ENCODE peak calls at places on chromosomes 3 and 15, in four cellular contexts. Z is brain microvascular endothelial cell, W is AG04450, J is pancreas. K is an unnamed sample.

GRCh38 chr15:38707802-38708671 is 143.4 kb upstream of the RASGRP1 start:
- DNase-seq in Z (peak), W (no peak), J (no peak), K (peak)

GRCh38 chr3:11195201-11195600 is 40.9 kb downstream of the HRH1 start:
- DNase-seq in Z (no peak), W (no peak), J (no peak), K (no peak)

GRCh38 chr3:160869825-160870224 is 113.8 kb downstream of the PPM1L start:
- DNase-seq in Z (no peak), W (no peak), J (peak), K (no peak)

GRCh38 chr15:71469393-71469792 is 341.0 kb upstream of the NR2E3 start:
- DNase-seq in Z (no peak), W (no peak), J (no peak), K (no peak)

GRCh38 chr3:42072930-42073329 is 18.2 kb upstream of the TRAK1 start:
- DNase-seq in Z (no peak), W (no peak), J (no peak), K (no peak)

GRCh38 chr3:56775931-56776461 is 25.8 kb downstream of the ARHGEF3 start:
- DNase-seq in Z (no peak), W (no peak), J (no peak), K (no peak)

GRCh38 chr3:8450618-8451017 is 51.0 kb upstream of the LMCD1 start:
- DNase-seq in Z (no peak), W (no peak), J (no peak), K (no peak)

GRCh38 chr15:99682455-99682854 is 50.8 kb downstream of the LYSMD4 start:
- DNase-seq in Z (peak), W (peak), J (no peak), K (no peak)

GRCh38 chr3:87792532-87793321 is 266.1 kb downstream of the CGGBP1 start:
- DNase-seq in Z (peak), W (no peak), J (peak), K (peak)

GRCh38 chr15:93035092-93035915 is 53.7 kb downstream of the RGMA start:
- DNase-seq in Z (no peak), W (no peak), J (no peak), K (no peak)

GRCh38 chr15:91101356-91101920 is 1.4 kb downstream of the SV2B start:
- DNase-seq in Z (no peak), W (no peak), J (no peak), K (no peak)

GRCh38 chr3:62415312-62415791 is 42.0 kb upstream of the FEZF2 start:
- DNase-seq in Z (no peak), W (no peak), J (no peak), K (no peak)

GRCh38 chr3:62749130-62749529 is 126.1 kb downstream of the CADPS start:
- DNase-seq in Z (no peak), W (no peak), J (no peak), K (no peak)

GRCh38 chr3:152126260-152126659 is 142.5 kb upstream of the MBNL1 start:
- DNase-seq in Z (no peak), W (no peak), J (no peak), K (no peak)

GRCh38 chr3:41710646-41711388 is 251.1 kb downstream of the ULK4 start:
- DNase-seq in Z (peak), W (peak), J (no peak), K (no peak)

GRCh38 chr3:55742027-55742710 is 255.1 kb upstream of the WNT5A start:
- DNase-seq in Z (no peak), W (no peak), J (no peak), K (no peak)

GRCh38 chr3:55750525-55750924 is 263.4 kb upstream of the WNT5A start:
- DNase-seq in Z (peak), W (peak), J (no peak), K (no peak)

GRCh38 chr3:55749036-55749435 is 261.9 kb upstream of the WNT5A start:
- DNase-seq in Z (no peak), W (no peak), J (no peak), K (no peak)

GRCh38 chr3:55751730-55752129 is 264.6 kb upstream of the WNT5A start:
- DNase-seq in Z (no peak), W (no peak), J (no peak), K (no peak)

GRCh38 chr3:55746808-55747413 is 259.8 kb upstream of the WNT5A start:
- DNase-seq in Z (no peak), W (no peak), J (no peak), K (peak)
- TF ChIP-seq CTCF in Z (peak), W (peak), J (peak), K (peak)

DNA sequence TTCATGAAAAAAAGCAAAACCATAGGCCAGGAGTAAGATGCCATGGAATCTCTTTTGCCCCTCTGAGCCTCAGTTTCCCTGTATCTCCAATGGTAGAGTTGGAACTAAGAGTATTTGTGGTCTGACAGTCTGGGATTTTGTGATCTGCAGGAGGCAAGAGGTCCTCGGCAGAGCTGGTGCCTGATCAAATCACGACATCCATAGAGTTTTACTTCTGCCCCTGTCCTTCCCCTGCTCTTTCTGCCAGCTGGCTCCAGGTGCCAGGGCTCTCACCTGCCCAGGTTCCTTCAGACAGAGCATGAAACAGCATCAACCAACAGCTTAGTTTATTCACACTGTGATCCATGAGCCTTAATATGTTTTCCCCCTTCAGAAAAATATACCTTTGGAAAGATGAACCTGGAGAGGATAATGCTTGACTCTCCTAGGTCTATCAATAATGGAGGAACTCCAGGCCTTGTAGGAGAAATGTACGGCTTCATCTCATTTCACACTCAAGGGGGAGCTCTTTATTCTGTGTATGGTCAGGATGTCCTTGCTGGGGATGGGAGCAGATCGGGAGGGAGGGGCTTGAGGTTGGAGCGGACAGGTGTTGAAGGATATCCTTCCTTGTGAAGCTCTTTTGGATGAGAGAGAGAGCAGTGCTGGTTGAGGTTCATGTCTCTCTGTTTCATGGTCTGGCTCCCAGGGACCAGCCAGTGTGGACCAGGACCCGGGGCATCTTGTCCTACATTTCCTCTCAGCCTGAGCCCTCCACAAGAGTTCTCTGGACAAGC is 309.9 kb downstream of the RPLP1 start:
- DNase-seq in Z (no peak), W (no peak), J (no peak), K (no peak)
- TF ChIP-seq CTCF in Z (peak), W (no peak), J (no peak), K (no peak)

DNA sequence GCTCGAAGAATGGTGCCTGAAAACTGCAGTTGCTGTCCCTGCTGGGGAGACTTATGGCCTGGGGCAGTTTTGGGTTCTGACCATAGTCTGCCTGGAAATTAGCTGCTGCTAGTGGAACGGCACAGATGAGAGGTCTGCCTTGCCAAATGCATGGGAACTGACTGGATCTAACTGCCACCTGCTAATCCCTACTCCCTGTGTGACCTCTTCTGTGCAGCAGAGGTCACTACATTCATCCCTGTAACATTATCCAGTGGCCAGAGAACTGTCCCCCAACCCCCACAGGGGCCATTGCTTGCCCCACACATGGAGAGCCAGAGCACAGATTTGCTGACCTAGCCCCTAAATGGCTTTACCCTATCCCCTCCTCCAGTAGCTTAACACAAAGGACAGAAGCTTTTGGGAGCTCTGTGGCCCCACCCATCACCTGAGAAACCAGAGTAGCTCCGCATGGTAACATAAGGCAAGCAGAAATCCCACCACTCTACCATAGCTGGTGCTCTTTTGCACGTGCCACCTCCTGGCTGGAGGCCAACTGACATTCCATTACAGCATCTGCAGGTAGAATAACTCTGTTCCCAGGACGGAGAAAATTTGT is 840.0 kb downstream of the EPHA3 start:
- DNase-seq in Z (no peak), W (no peak), J (no peak), K (no peak)
- TF ChIP-seq CTCF in Z (no peak), W (no peak), J (no peak), K (no peak)

DNA sequence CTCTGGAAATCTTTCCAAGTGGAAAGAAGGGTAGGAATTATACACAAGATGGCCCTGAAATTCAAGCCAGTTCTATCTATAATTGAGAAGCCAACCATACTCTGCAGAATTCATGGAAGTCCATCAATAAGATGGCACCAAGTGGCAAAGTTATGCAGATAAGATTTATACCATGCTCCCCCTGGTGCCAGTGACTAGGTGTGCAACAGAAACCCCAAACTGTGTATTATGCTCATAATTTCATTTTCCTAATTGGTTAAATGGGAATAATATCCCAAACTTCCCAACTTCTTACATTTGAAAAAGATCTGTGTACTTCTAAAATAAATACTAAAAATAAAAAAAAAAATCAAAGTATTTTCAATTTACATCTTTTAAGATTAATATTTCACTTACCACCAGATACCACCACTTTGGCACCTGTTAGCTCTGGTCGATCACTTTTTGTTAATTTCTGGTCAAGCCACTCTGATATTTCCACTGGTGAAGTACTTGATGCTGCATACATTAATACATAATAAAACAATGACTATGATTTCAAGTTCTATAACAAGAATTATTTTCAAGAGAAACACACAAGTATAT is 25.9 kb downstream of the ETFA start:
- DNase-seq in Z (peak), W (no peak), J (no peak), K (no peak)
- TF ChIP-seq CTCF in Z (peak), W (peak), J (no peak), K (peak)

GRCh38 chr3:189049458-189050231 is 122.1 kb upstream of the TPRG1 start:
- DNase-seq in Z (no peak), W (no peak), J (no peak), K (no peak)
- TF ChIP-seq CTCF in Z (peak), W (no peak), J (no peak), K (no peak)

DNA sequence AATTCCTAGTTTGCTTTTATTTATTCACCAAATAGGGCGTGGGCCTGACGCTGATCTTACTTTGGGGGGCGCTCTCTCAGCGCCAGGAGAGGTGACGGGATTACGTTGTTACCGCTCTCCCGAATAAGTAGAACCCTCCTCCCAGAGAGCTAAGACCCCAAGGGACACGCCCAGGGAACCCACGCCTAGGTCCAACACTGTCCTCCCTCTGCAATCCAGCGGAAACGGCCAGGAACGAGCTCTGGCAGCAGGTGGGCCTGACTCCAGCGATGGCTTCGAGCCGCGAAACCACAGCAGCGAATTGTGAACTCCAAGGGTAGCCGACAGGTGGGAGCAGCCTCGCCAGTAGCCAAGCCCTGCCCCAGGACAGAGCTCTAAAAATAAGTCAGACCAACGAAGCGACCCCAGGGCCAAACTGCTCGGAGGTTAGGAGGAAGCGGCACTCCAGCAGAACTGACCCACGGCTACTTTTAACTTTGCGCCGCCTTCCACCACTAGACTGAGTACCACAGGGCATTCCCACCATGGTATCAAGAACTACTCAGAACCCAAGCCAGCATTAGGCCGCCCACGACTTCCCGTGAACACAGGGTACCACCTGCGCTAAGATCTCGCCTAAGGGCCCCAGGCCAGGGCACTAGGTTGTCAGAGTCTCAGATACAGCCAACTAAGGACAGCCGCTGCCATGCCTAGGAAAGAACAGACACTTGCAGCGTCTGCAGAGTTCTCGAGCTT is 1.6 kb upstream of the SIN3A start:
- DNase-seq in Z (peak), W (no peak), J (peak), K (peak)
- TF ChIP-seq CTCF in Z (peak), W (peak), J (no peak), K (no peak)

DNA sequence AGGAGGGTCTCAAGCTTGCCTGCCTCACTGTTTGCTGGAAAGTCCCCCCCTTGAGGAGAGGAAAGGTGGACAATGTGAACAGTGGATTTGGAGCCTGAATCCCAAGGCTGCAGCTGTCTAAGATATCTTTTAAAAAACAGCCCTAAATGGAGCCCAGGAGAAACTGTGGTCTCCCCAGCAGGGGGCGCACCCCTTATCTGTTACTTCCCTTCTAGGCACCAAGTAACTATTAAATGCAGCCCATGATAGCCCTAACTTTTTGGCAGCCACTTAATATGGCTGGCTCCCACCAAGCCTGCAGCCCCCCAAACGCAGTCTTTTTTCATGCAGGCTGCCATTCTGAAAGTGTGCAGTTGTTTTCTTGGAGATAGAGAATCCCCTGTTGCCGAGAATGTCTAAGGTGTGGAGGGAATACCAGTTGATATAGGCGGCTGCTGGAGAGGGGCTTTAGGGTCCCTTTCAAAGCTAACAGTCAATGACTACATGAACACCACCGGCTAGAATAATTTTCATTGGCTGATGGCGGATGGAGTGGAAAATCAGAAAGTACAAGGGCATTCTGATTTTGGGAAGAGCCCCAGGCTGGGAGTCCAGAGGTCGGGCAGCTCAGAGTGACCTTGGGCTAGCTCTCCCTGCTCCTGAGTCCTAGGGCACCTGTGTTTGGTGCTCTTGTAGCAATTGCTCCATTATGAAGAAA is 1.3 kb downstream of the RHCG start:
- DNase-seq in Z (no peak), W (no peak), J (no peak), K (peak)
- TF ChIP-seq CTCF in Z (peak), W (peak), J (no peak), K (peak)